ENCODE peak calls at places on chromosome 5, in nine cellular contexts. U is stimulated activated CD4-positive, alpha-beta T cell treated with anti-CD3 and anti-CD28 coated beads, Interleukin-15, amount 100 ng/mL, for 1 hour; R is nephron progenitor cell; F is NCI-H1694 treated with DMSO at 0.1 percent for 48 hours; M is B cell; S is AG04449; I is BJ; K is lower leg skin; G is fibroblast of the aortic adventitia. O is an unnamed sample.

GRCh38 chr5:179287071-179287470 is 58.2 kb downstream of the ADAMTS2 start:
- DNase-seq in U (no peak), R (no peak), F (no peak), M (no peak), S (no peak), I (no peak), K (no peak), G (no peak), O (no peak)

GRCh38 chr5:100634937-100635336 is 99.8 kb downstream of the FAM174A start:
- DNase-seq in U (no peak), R (no peak), F (no peak), M (no peak), S (no peak), I (no peak), K (no peak), G (no peak), O (no peak)

GRCh38 chr5:65070026-65070425 is 301.3 kb downstream of the CWC27 start:
- DNase-seq in U (no peak), R (no peak), F (no peak), M (no peak), S (no peak), I (no peak), K (no peak), G (no peak), O (no peak)

GRCh38 chr5:137572042-137572695 is 73.0 kb upstream of the SPOCK1 start:
- DNase-seq in U (no peak), R (no peak), F (no peak), M (no peak), S (no peak), I (no peak), K (no peak), G (no peak), O (no peak)

GRCh38 chr5:124007675-124008398 is 495.9 kb downstream of the CSNK1G3 start:
- DNase-seq in U (no peak), R (no peak), F (no peak), M (no peak), S (no peak), I (no peak), K (no peak), G (no peak), O (peak)

GRCh38 chr5:124599048-124599973 is 147.1 kb downstream of the ZNF608 start:
- DNase-seq in U (no peak), R (peak), F (peak), M (peak), S (no peak), I (peak), K (no peak), G (peak), O (peak)

GRCh38 chr5:1252681-1253080 is 27.5 kb downstream of the SLC6A18 start:
- DNase-seq in U (no peak), R (no peak), F (no peak), M (no peak), S (no peak), I (no peak), K (no peak), G (no peak), O (no peak)

GRCh38 chr5:169648725-169649124 is 11.7 kb downstream of the DOCK2 start:
- DNase-seq in U (no peak), R (no peak), F (no peak), M (no peak), S (no peak), I (no peak), K (no peak), G (no peak), O (peak)

GRCh38 chr5:112857866-112858265 is 3.2 kb upstream of the SRP19 start:
- DNase-seq in U (no peak), R (no peak), F (no peak), M (no peak), S (no peak), I (no peak), K (no peak), G (no peak), O (no peak)

GRCh38 chr5:170211575-170212334 is 21.0 kb upstream of the C5orf58 start:
- DNase-seq in U (no peak), R (no peak), F (no peak), M (no peak), S (no peak), I (no peak), K (no peak), G (no peak), O (no peak)

GRCh38 chr5:25694805-25695204 is 1050.0 kb upstream of the CDH10 start:
- DNase-seq in U (no peak), R (no peak), F (no peak), M (no peak), S (no peak), I (no peak), K (no peak), G (no peak), O (no peak)

O was measured in cardiac muscle cell.